ENCODE peak calls at places on chromosomes 2 and 18, in seven cellular contexts. One of them, this sample, is unnamed.

GRCh38 chr2:220985561-220985960 is 586.5 kb downstream of the EPHA4 start:
- DNase-seq in CD8-positive, alpha-beta memory T cell: no peak
- DNase-seq in lung: no peak
- DNase-seq in heart left ventricle: no peak
- DNase-seq in fibroblast of lung: peak
- DNase-seq in astrocyte: peak
- DNase-seq in fibroblast of the aortic adventitia: no peak
- DNase-seq in this sample: no peak

GRCh38 chr2:179745615-179746263 is 115.7 kb downstream of the ZNF385B start:
- DNase-seq in CD8-positive, alpha-beta memory T cell: no peak
- DNase-seq in lung: peak
- DNase-seq in heart left ventricle: no peak
- DNase-seq in fibroblast of lung: no peak
- DNase-seq in astrocyte: peak
- DNase-seq in fibroblast of the aortic adventitia: peak
- DNase-seq in this sample: no peak

GRCh38 chr2:25559148-25559547 is 114.2 kb downstream of the DTNB start:
- DNase-seq in CD8-positive, alpha-beta memory T cell: no peak
- DNase-seq in lung: no peak
- DNase-seq in heart left ventricle: no peak
- DNase-seq in fibroblast of lung: no peak
- DNase-seq in astrocyte: no peak
- DNase-seq in fibroblast of the aortic adventitia: no peak
- DNase-seq in this sample: no peak

GRCh38 chr2:2542966-2543555 is 212.0 kb upstream of the MYT1L start:
- DNase-seq in CD8-positive, alpha-beta memory T cell: no peak
- DNase-seq in lung: no peak
- DNase-seq in heart left ventricle: no peak
- DNase-seq in fibroblast of lung: no peak
- DNase-seq in astrocyte: no peak
- DNase-seq in fibroblast of the aortic adventitia: no peak
- DNase-seq in this sample: no peak

GRCh38 chr2:218754781-218755180 is 27.2 kb upstream of the CYP27A1 start:
- DNase-seq in CD8-positive, alpha-beta memory T cell: no peak
- DNase-seq in lung: no peak
- DNase-seq in heart left ventricle: no peak
- DNase-seq in fibroblast of lung: no peak
- DNase-seq in astrocyte: no peak
- DNase-seq in fibroblast of the aortic adventitia: no peak
- DNase-seq in this sample: no peak

GRCh38 chr2:27705851-27706622 is 42.3 kb downstream of the SLC4A1AP start:
- DNase-seq in CD8-positive, alpha-beta memory T cell: no peak
- DNase-seq in lung: peak
- DNase-seq in heart left ventricle: peak
- DNase-seq in fibroblast of lung: peak
- DNase-seq in astrocyte: peak
- DNase-seq in fibroblast of the aortic adventitia: peak
- DNase-seq in this sample: no peak

GRCh38 chr2:130327703-130328527 is 14.8 kb upstream of the IMP4 start:
- DNase-seq in CD8-positive, alpha-beta memory T cell: no peak
- DNase-seq in lung: no peak
- DNase-seq in heart left ventricle: no peak
- DNase-seq in fibroblast of lung: peak
- DNase-seq in astrocyte: peak
- DNase-seq in fibroblast of the aortic adventitia: peak
- DNase-seq in this sample: no peak

GRCh38 chr2:201936817-201937216 is 96.8 kb upstream of the FZD7 start:
- DNase-seq in CD8-positive, alpha-beta memory T cell: no peak
- DNase-seq in lung: no peak
- DNase-seq in heart left ventricle: no peak
- DNase-seq in fibroblast of lung: no peak
- DNase-seq in astrocyte: no peak
- DNase-seq in fibroblast of the aortic adventitia: no peak
- DNase-seq in this sample: no peak

GRCh38 chr2:200077210-200077650 is 121.8 kb downstream of the MAIP1 start:
- DNase-seq in CD8-positive, alpha-beta memory T cell: no peak
- DNase-seq in lung: no peak
- DNase-seq in heart left ventricle: no peak
- DNase-seq in fibroblast of lung: peak
- DNase-seq in astrocyte: peak
- DNase-seq in fibroblast of the aortic adventitia: peak
- DNase-seq in this sample: no peak

GRCh38 chr2:64692401-64692800 is 38.7 kb upstream of the SERTAD2 start:
- DNase-seq in CD8-positive, alpha-beta memory T cell: no peak
- DNase-seq in lung: no peak
- DNase-seq in heart left ventricle: no peak
- DNase-seq in fibroblast of lung: peak
- DNase-seq in astrocyte: peak
- DNase-seq in fibroblast of the aortic adventitia: peak
- DNase-seq in this sample: no peak

GRCh38 chr2:170155723-170156253 is 22.2 kb upstream of the MYO3B start:
- DNase-seq in CD8-positive, alpha-beta memory T cell: no peak
- DNase-seq in lung: no peak
- DNase-seq in heart left ventricle: no peak
- DNase-seq in fibroblast of lung: peak
- DNase-seq in astrocyte: peak
- DNase-seq in fibroblast of the aortic adventitia: peak
- DNase-seq in this sample: no peak

GRCh38 chr2:118168606-118169005 is 80.3 kb downstream of the INSIG2 start:
- DNase-seq in CD8-positive, alpha-beta memory T cell: no peak
- DNase-seq in lung: no peak
- DNase-seq in heart left ventricle: no peak
- DNase-seq in fibroblast of lung: no peak
- DNase-seq in astrocyte: no peak
- DNase-seq in fibroblast of the aortic adventitia: no peak
- DNase-seq in this sample: no peak

GRCh38 chr2:96918754-96919550 is 49.1 kb upstream of the SEMA4C start:
- DNase-seq in CD8-positive, alpha-beta memory T cell: no peak
- DNase-seq in lung: no peak
- DNase-seq in heart left ventricle: no peak
- DNase-seq in fibroblast of lung: no peak
- DNase-seq in astrocyte: no peak
- DNase-seq in fibroblast of the aortic adventitia: no peak
- DNase-seq in this sample: no peak

GRCh38 chr2:96169868-96170507 is 24.7 kb upstream of the DUSP2 start:
- DNase-seq in CD8-positive, alpha-beta memory T cell: no peak
- DNase-seq in lung: no peak
- DNase-seq in heart left ventricle: no peak
- DNase-seq in fibroblast of lung: no peak
- DNase-seq in astrocyte: no peak
- DNase-seq in fibroblast of the aortic adventitia: no peak
- DNase-seq in this sample: no peak

GRCh38 chr2:72953528-72953927 is 36.2 kb downstream of the EMX1 start:
- DNase-seq in CD8-positive, alpha-beta memory T cell: no peak
- DNase-seq in lung: no peak
- DNase-seq in heart left ventricle: no peak
- DNase-seq in fibroblast of lung: no peak
- DNase-seq in astrocyte: no peak
- DNase-seq in fibroblast of the aortic adventitia: no peak
- DNase-seq in this sample: no peak

GRCh38 chr2:72973566-72974435 is 56.5 kb downstream of the EMX1 start:
- DNase-seq in CD8-positive, alpha-beta memory T cell: peak
- DNase-seq in lung: no peak
- DNase-seq in heart left ventricle: no peak
- DNase-seq in fibroblast of lung: peak
- DNase-seq in astrocyte: peak
- DNase-seq in fibroblast of the aortic adventitia: peak
- DNase-seq in this sample: no peak

GRCh38 chr2:10784719-10785118 is 27.9 kb downstream of the PDIA6 start:
- DNase-seq in CD8-positive, alpha-beta memory T cell: no peak
- DNase-seq in lung: no peak
- DNase-seq in heart left ventricle: no peak
- DNase-seq in fibroblast of lung: no peak
- DNase-seq in astrocyte: no peak
- DNase-seq in fibroblast of the aortic adventitia: no peak
- DNase-seq in this sample: no peak

GRCh38 chr2:28989973-28990372 is 8.9 kb downstream of the TOGARAM2 start:
- DNase-seq in CD8-positive, alpha-beta memory T cell: no peak
- DNase-seq in lung: no peak
- DNase-seq in heart left ventricle: no peak
- DNase-seq in fibroblast of lung: no peak
- DNase-seq in astrocyte: no peak
- DNase-seq in fibroblast of the aortic adventitia: no peak
- DNase-seq in this sample: no peak
- H3K4me3 ChIP-seq in CD8-positive, alpha-beta memory T cell: no peak
- H3K4me3 ChIP-seq in lung: no peak
- H3K4me3 ChIP-seq in heart left ventricle: no peak
- H3K4me3 ChIP-seq in fibroblast of lung: no peak
- H3K4me3 ChIP-seq in astrocyte: no peak
- H3K4me3 ChIP-seq in fibroblast of the aortic adventitia: no peak
- H3K4me3 ChIP-seq in this sample: no peak

GRCh38 chr2:101759162-101759561 is 61.7 kb downstream of the MAP4K4 start:
- DNase-seq in CD8-positive, alpha-beta memory T cell: no peak
- DNase-seq in lung: no peak
- DNase-seq in heart left ventricle: no peak
- DNase-seq in fibroblast of lung: peak
- DNase-seq in astrocyte: peak
- DNase-seq in fibroblast of the aortic adventitia: peak
- DNase-seq in this sample: no peak
- H3K4me3 ChIP-seq in CD8-positive, alpha-beta memory T cell: no peak
- H3K4me3 ChIP-seq in lung: no peak
- H3K4me3 ChIP-seq in heart left ventricle: no peak
- H3K4me3 ChIP-seq in fibroblast of lung: no peak
- H3K4me3 ChIP-seq in astrocyte: no peak
- H3K4me3 ChIP-seq in fibroblast of the aortic adventitia: no peak
- H3K4me3 ChIP-seq in this sample: no peak

GRCh38 chr2:100818606-100819364 is 1.2 kb upstream of the NPAS2 start:
- DNase-seq in CD8-positive, alpha-beta memory T cell: no peak
- DNase-seq in lung: peak
- DNase-seq in heart left ventricle: peak
- DNase-seq in fibroblast of lung: peak
- DNase-seq in astrocyte: peak
- DNase-seq in fibroblast of the aortic adventitia: peak
- DNase-seq in this sample: no peak
- H3K4me3 ChIP-seq in CD8-positive, alpha-beta memory T cell: peak
- H3K4me3 ChIP-seq in lung: peak
- H3K4me3 ChIP-seq in heart left ventricle: peak
- H3K4me3 ChIP-seq in fibroblast of lung: peak
- H3K4me3 ChIP-seq in astrocyte: peak
- H3K4me3 ChIP-seq in fibroblast of the aortic adventitia: peak
- H3K4me3 ChIP-seq in this sample: no peak

DNA sequence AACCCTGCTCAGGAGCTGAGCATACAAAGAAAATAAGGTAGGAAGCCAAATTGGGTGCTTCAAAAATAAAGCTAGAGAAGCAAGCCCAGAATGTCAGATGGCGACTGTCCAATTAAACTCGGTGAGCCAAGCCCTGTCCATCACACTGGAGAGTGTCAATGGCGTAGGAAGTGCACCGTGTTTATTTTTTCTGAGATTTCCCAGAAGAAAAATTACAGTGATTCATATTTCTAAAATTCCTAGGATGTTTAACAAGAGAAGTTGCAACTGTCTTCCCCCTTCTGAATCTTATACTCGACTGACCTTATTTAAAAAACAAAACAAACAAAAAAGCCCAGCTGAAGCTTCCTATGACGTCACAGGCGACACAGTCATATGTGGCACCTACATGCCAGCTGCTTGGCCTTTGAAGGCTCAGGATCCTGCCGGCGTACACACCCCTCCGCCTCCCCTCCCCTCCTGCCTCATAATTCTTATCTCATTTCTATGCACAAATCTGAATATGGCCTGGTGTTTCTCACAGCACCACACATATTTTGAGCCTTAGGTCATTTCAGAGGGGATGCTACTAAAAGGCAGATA is 60.8 kb downstream of the MBP start:
- DNase-seq in CD8-positive, alpha-beta memory T cell: peak
- DNase-seq in lung: no peak
- DNase-seq in heart left ventricle: peak
- DNase-seq in fibroblast of lung: peak
- DNase-seq in astrocyte: peak
- DNase-seq in fibroblast of the aortic adventitia: peak
- DNase-seq in this sample: no peak
- H3K4me3 ChIP-seq in CD8-positive, alpha-beta memory T cell: peak
- H3K4me3 ChIP-seq in lung: no peak
- H3K4me3 ChIP-seq in heart left ventricle: no peak
- H3K4me3 ChIP-seq in fibroblast of lung: no peak
- H3K4me3 ChIP-seq in astrocyte: no peak
- H3K4me3 ChIP-seq in fibroblast of the aortic adventitia: no peak
- H3K4me3 ChIP-seq in this sample: no peak